ENCODE peak calls at places on chromosomes 6 and 20, in five cellular contexts. T is aorta, K is right cardiac atrium, P is stomach, N is fibroblast of pulmonary artery. E is an unnamed sample.

GRCh38 chr6:113858067-113858604 is 991 bp downstream of the MARCKS start:
- DNase-seq in T (peak; percentile 57), K (peak; percentile 27), P (peak; percentile 46), N (peak; percentile 52), E (peak; percentile 42)

GRCh38 chr20:38789503-38790209 is 15.8 kb upstream of the PPP1R16B start:
- DNase-seq in T (no peak), K (no peak), P (no peak), N (no peak), E (peak; percentile 64)

GRCh38 chr20:22579711-22580697 is 4.4 kb downstream of the FOXA2 start:
- DNase-seq in T (no peak), K (no peak), P (peak; percentile 53), N (no peak), E (no peak)

GRCh38 chr6:89162047-89162371 is 16.2 kb downstream of the PM20D2 start:
- DNase-seq in T (peak; percentile 62), K (peak; percentile 31), P (no peak), N (no peak), E (peak; percentile 26)

GRCh38 chr6:10558575-10558974 is 37.4 kb downstream of the GCNT2 start:
- DNase-seq in T (no peak), K (no peak), P (peak; percentile 74), N (no peak), E (no peak)

GRCh38 chr20:64065062-64065972 is 2.3 kb downstream of the TCEA2 start:
- DNase-seq in T (no peak), K (no peak), P (no peak), N (no peak), E (no peak)

GRCh38 chr6:55980627-55981211 is 105.3 kb upstream of the BMP5 start:
- DNase-seq in T (no peak), K (no peak), P (no peak), N (peak; percentile 68), E (peak; percentile 60)

GRCh38 chr6:36073587-36073986 is 46.0 kb downstream of the MAPK14 start:
- DNase-seq in T (no peak), K (no peak), P (no peak), N (no peak), E (no peak)

GRCh38 chr20:44398303-44398702 is 42.8 kb downstream of the HNF4A start:
- DNase-seq in T (no peak), K (no peak), P (no peak), N (peak; percentile 89), E (peak; percentile 93)

GRCh38 chr6:161727063-161727462 is 453.2 kb upstream of the AGPAT4 start:
- DNase-seq in T (no peak), K (no peak), P (no peak), N (no peak), E (no peak)

GRCh38 chr6:154991207-154991606 is 3.9 kb upstream of the TIAM2 start:
- DNase-seq in T (no peak), K (no peak), P (no peak), N (no peak), E (no peak)

GRCh38 chr6:139853302-139853992 is 479.0 kb upstream of the CITED2 start:
- DNase-seq in T (no peak), K (no peak), P (no peak), N (no peak), E (no peak)

GRCh38 chr20:63311833-63312243 is 18.9 kb downstream of the COL20A1 start:
- DNase-seq in T (no peak), K (peak; percentile 3), P (no peak), N (no peak), E (no peak)

GRCh38 chr20:1635291-1635979 is 15.6 kb upstream of the SIRPB1 start:
- DNase-seq in T (no peak), K (no peak), P (no peak), N (no peak), E (no peak)

GRCh38 chr6:45590225-45590624 is 212.5 kb upstream of the SUPT3H start:
- DNase-seq in T (no peak), K (no peak), P (no peak), N (peak; percentile 58), E (peak; percentile 92)

GRCh38 chr6:37059344-37060194 is 54.1 kb downstream of the FGD2 start:
- DNase-seq in T (peak; percentile 81), K (peak; percentile 82), P (peak; percentile 65), N (peak; percentile 96), E (peak; percentile 98)

GRCh38 chr20:34529742-34530141 is 13.5 kb downstream of the DYNLRB1 start:
- DNase-seq in T (no peak), K (no peak), P (no peak), N (no peak), E (no peak)

GRCh38 chr20:7094438-7094997 is 327.0 kb downstream of the BMP2 start:
- DNase-seq in T (no peak), K (peak; percentile 7), P (no peak), N (peak; percentile 16), E (peak; percentile 19)

GRCh38 chr6:130409394-130410095 is 43.7 kb downstream of the TMEM200A start:
- DNase-seq in T (no peak), K (no peak), P (no peak), N (peak; percentile 37), E (peak; percentile 44)

GRCh38 chr20:21342656-21343345 is 39.7 kb downstream of the XRN2 start:
- DNase-seq in T (no peak), K (no peak), P (no peak), N (no peak), E (no peak)

GRCh38 chr6:111950661-111951426 is 77.6 kb upstream of the FYN start:
- DNase-seq in T (no peak), K (peak; percentile 33), P (no peak), N (peak; percentile 47), E (peak; percentile 59)

GRCh38 chr6:37550436-37550835 is 50.7 kb upstream of the CCDC167 start:
- DNase-seq in T (no peak), K (no peak), P (no peak), N (peak; percentile 37), E (peak; percentile 63)

GRCh38 chr20:41329435-41330342 is 10.9 kb upstream of the LPIN3 start:
- DNase-seq in T (peak; percentile 93), K (peak; percentile 84), P (peak; percentile 42), N (peak; percentile 96), E (peak; percentile 99)

GRCh38 chr6:43428112-43428570 is 800 bp downstream of the ABCC10 start:
- DNase-seq in T (no peak), K (no peak), P (no peak), N (no peak), E (no peak)

GRCh38 chr6:28534880-28535279 is 9.2 kb downstream of the GPX5 start:
- DNase-seq in T (no peak), K (no peak), P (no peak), N (no peak), E (no peak)

GRCh38 chr6:28537509-28538140 is 11.9 kb downstream of the GPX5 start:
- DNase-seq in T (no peak), K (no peak), P (no peak), N (no peak), E (peak; percentile 51)

GRCh38 chr6:28531479-28532128 is 5.9 kb downstream of the GPX5 start:
- DNase-seq in T (no peak), K (no peak), P (no peak), N (no peak), E (peak; percentile 16)

GRCh38 chr6:28541996-28542395 is 16.3 kb downstream of the GPX5 start:
- DNase-seq in T (no peak), K (no peak), P (no peak), N (no peak), E (no peak)

DNA sequence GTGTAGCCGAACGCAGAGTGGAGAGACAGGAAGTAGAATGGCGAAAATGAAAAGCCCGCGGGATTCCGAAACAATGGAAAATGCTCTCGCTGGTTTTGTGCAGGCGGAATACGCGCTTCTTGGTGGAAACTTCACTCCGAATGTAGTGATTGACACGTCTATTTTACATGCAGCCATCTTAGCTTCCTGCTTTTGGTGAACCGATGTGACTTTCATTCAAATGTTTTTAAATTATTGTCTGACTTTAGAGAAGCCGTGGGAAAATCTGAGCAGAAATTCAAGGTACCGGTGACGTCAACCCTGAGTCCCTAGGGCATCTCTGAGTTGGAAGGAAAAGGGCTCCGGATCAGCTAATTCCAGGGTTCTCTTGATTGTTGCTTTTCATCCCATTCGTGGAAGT is 11.4 kb downstream of the GPX5 start:
- DNase-seq in T (no peak), K (no peak), P (no peak), N (peak; percentile 39), E (peak; percentile 49)
- H3K4me3 ChIP-seq in T (no peak overlapping the region), K (no peak overlapping the region), P (no peak overlapping the region), N (peak overlapping the region; percentile 49), E (peak overlapping the region; percentile 39)

DNA sequence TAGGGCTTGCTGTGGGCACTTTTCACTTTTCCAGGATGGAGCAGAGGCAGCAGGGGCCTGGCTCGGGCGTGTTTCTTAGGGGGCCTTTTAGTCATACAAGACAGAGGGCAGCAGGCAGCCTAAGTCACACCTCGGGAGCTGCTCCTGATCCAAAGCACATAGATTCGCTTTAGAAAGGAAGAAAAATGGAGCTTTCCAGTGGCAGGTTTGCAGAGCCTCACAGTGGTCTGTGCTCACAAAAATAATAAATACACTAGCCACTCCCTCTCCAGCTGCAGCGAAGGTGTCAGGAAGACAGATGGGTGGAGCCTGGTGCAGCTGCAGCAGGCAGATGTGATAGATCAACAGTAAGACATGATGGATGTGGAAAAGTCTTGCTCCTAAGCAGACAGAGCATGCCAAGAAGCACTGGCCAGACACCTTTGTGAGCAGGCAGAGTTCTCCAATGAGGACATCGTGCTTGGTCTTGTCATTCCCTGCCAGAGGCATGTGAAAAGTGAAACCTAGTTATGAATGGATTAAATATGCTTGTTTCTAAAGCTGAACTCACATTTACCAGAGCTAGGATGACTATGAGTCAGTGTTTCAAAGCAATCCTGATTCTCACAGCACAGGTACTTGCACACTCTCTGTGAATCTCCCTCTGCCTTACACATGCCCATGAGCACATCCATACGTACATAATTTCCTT is 111.4 kb downstream of the SCML4 start:
- DNase-seq in T (no peak), K (no peak), P (no peak), N (peak; percentile 29), E (peak; percentile 81)
- H3K4me3 ChIP-seq in T (peak overlapping the region; percentile 36), K (peak overlapping the region; percentile 3), P (peak overlapping the region; percentile 13), N (peak overlapping the region; percentile 28), E (peak overlapping the region; percentile 30)

GRCh38 chr6:167550936-167551633 is 226.2 kb downstream of the TTLL2 start:
- DNase-seq in T (peak; percentile 87), K (peak; percentile 95), P (peak; percentile 86), N (peak; percentile 51), E (no peak)
- H3K4me3 ChIP-seq in T (no peak overlapping the region), K (no peak overlapping the region), P (no peak overlapping the region), N (no peak overlapping the region), E (no peak overlapping the region)

GRCh38 chr20:46312075-46312944 is 4.0 kb upstream of the CDH22 start:
- DNase-seq in T (no peak), K (no peak), P (peak; percentile 50), N (no peak), E (no peak)

GRCh38 chr20:46311719-46312074 is 3.4 kb upstream of the CDH22 start:
- DNase-seq in T (no peak), K (no peak), P (no peak), N (no peak), E (no peak)

GRCh38 chr20:46311039-46311650 is 2.8 kb upstream of the CDH22 start:
- DNase-seq in T (no peak), K (no peak), P (no peak), N (no peak), E (no peak)

GRCh38 chr20:46315311-46315710 is 7.0 kb upstream of the CDH22 start:
- DNase-seq in T (no peak), K (no peak), P (no peak), N (no peak), E (no peak)

GRCh38 chr20:46312945-46313861 is 4.9 kb upstream of the CDH22 start:
- DNase-seq in T (no peak), K (no peak), P (no peak), N (no peak), E (no peak)
- H3K4me3 ChIP-seq in T (no peak overlapping the region), K (no peak overlapping the region), P (no peak overlapping the region), N (no peak overlapping the region), E (no peak overlapping the region)

GRCh38 chr20:50516935-50517816 is 7.0 kb downstream of the PTPN1 start:
- DNase-seq in T (no peak), K (no peak), P (no peak), N (no peak), E (no peak)
- H3K4me3 ChIP-seq in T (no peak overlapping the region), K (no peak overlapping the region), P (no peak overlapping the region), N (no peak overlapping the region), E (no peak overlapping the region)

GRCh38 chr6:148441454-148441911 is 98.8 kb downstream of the SASH1 start:
- DNase-seq in T (no peak), K (no peak), P (no peak), N (peak; percentile 80), E (peak; percentile 83)
- H3K4me3 ChIP-seq in T (no peak overlapping the region), K (no peak overlapping the region), P (no peak overlapping the region), N (no peak overlapping the region), E (no peak overlapping the region)